ENCODE peak calls at places on chromosomes 4 and X, in ten cellular contexts. D is EL; I is stimulated activated CD8-positive, alpha-beta memory T cell treated with anti-CD3 and anti-CD28 coated beads, Interleukin-4, amount 100 ng/mL, for 1 hour; Z is stimulated activated CD4-positive, alpha-beta T cell treated with anti-CD3 and anti-CD28 coated beads, Interleukin-12 subunit alpha, Interleukin-12 subunit beta, amount 100 ng/mL, for 48 hours; S is activated CD4-positive, alpha-beta T cell treated with anti-CD3 and anti-CD28 coated beads, Interleukin-2, amount 50 U/mL, for 4 hours; O is SHP77; L is T-cell; K is CD4-positive, alpha-beta memory T cell; M is IMR-90; N is endothelial cell. R is an unnamed sample.

GRCh38 chr4:113539408-113539807 is 222.1 kb downstream of the CAMK2D start:
- DNase-seq in D (peak; percentile 80), I (no peak), Z (no peak), S (no peak), O (no peak), L (no peak), K (no peak), M (peak; percentile 91), N (no peak), R (no peak)

GRCh38 chr4:123037809-123038208 is 115.4 kb upstream of the NUDT6 start:
- DNase-seq in D (peak; percentile 69), I (no peak), Z (no peak), S (no peak), O (no peak), L (no peak), K (no peak), M (peak; percentile 54), N (no peak), R (no peak)

GRCh38 chrX:95056901-95057300 is 1382.9 kb downstream of the FAM133A start:
- DNase-seq in D (peak; percentile 47), I (no peak), Z (no peak), S (no peak), O (no peak), L (no peak), K (no peak), M (peak; percentile 4), N (no peak), R (no peak)

GRCh38 chrX:139203681-139204575 is 326.6 kb upstream of the F9 start:
- DNase-seq in D (peak; percentile 0), I (no peak), Z (no peak), S (no peak), O (no peak), L (no peak), K (no peak), M (no peak), N (peak; percentile 35), R (no peak)

GRCh38 chr4:184375027-184375426 is 99.3 kb downstream of the IRF2 start:
- DNase-seq in D (peak; percentile 37), I (no peak), Z (no peak), S (no peak), O (no peak), L (no peak), K (no peak), M (peak; percentile 38), N (no peak), R (no peak)

GRCh38 chr4:82560853-82561744 is 689 bp downstream of the TMEM150C start:
- DNase-seq in D (no peak), I (no peak), Z (no peak), S (no peak), O (no peak), L (no peak), K (no peak), M (no peak), N (peak; percentile 43), R (no peak)

GRCh38 chr4:38964942-38965775 is 67.0 kb downstream of the TMEM156 start:
- DNase-seq in D (no peak), I (no peak), Z (no peak), S (no peak), O (no peak), L (no peak), K (no peak), M (no peak), N (no peak), R (no peak)

GRCh38 chr4:133145758-133146157 is 3.3 kb upstream of the PCDH10 start:
- DNase-seq in D (no peak), I (no peak), Z (no peak), S (no peak), O (no peak), L (no peak), K (no peak), M (no peak), N (no peak), R (no peak)

GRCh38 chr4:138259801-138260200 is 17.7 kb upstream of the SLC7A11 start:
- DNase-seq in D (peak; percentile 61), I (no peak), Z (no peak), S (no peak), O (no peak), L (no peak), K (no peak), M (peak; percentile 64), N (no peak), R (no peak)

GRCh38 chrX:23945206-23945605 is 37.4 kb downstream of the CXorf58 start:
- DNase-seq in D (no peak), I (no peak), Z (no peak), S (no peak), O (no peak), L (no peak), K (no peak), M (no peak), N (no peak), R (no peak)

GRCh38 chr4:116520886-116521285 is 564.5 kb downstream of the TRAM1L1 start:
- DNase-seq in D (no peak), I (no peak), Z (no peak), S (no peak), O (no peak), L (no peak), K (no peak), M (no peak), N (no peak), R (no peak)

GRCh38 chr4:113077611-113078010 is 28.2 kb downstream of the ANK2 start:
- DNase-seq in D (no peak), I (no peak), Z (no peak), S (no peak), O (peak; percentile 30), L (no peak), K (no peak), M (no peak), N (no peak), R (no peak)

GRCh38 chrX:40061871-40062524 is 35.8 kb downstream of the BCOR start:
- DNase-seq in D (no peak), I (no peak), Z (no peak), S (no peak), O (no peak), L (no peak), K (no peak), M (no peak), N (no peak), R (no peak)

GRCh38 chr4:173535932-173536331 is 5.9 kb upstream of the HAND2 start:
- DNase-seq in D (no peak), I (no peak), Z (no peak), S (no peak), O (no peak), L (no peak), K (no peak), M (no peak), N (no peak), R (no peak)

GRCh38 chr4:55618546-55619143 is 17.5 kb downstream of the NMU start:
- DNase-seq in D (no peak), I (no peak), Z (no peak), S (no peak), O (no peak), L (no peak), K (no peak), M (no peak), N (no peak), R (no peak)

GRCh38 chr4:76956961-76957738 is 7.6 kb downstream of the SEPTIN11 start:
- DNase-seq in D (peak; percentile 21), I (no peak), Z (no peak), S (no peak), O (no peak), L (no peak), K (no peak), M (no peak), N (no peak), R (no peak)

GRCh38 chrX:78945186-78945912 is at the start of gene P2RY10:
- DNase-seq in D (no peak), I (no peak), Z (no peak), S (no peak), O (no peak), L (no peak), K (peak; percentile 70), M (no peak), N (no peak), R (peak; percentile 6)

GRCh38 chrX:150361070-150361776 is 1.9 kb upstream of the MAMLD1 start:
- DNase-seq in D (peak; percentile 29), I (no peak), Z (no peak), S (peak; percentile 16), O (no peak), L (no peak), K (peak; percentile 33), M (peak; percentile 26), N (peak; percentile 20), R (peak; percentile 5)

GRCh38 chr4:157300678-157301077 is 80.2 kb downstream of the GRIA2 start:
- DNase-seq in D (no peak), I (no peak), Z (no peak), S (no peak), O (no peak), L (no peak), K (no peak), M (no peak), N (no peak), R (no peak)

GRCh38 chr4:74311696-74312313 is 3.5 kb downstream of the EPGN start:
- DNase-seq in D (peak; percentile 63), I (no peak), Z (no peak), S (no peak), O (peak; percentile 52), L (no peak), K (peak; percentile 34), M (peak; percentile 62), N (peak; percentile 38), R (no peak)

GRCh38 chr4:27484216-27484615 is 623.6 kb downstream of the STIM2 start:
- DNase-seq in D (no peak), I (no peak), Z (no peak), S (no peak), O (no peak), L (no peak), K (no peak), M (no peak), N (no peak), R (no peak)

GRCh38 chrX:155865193-155865592 is 16.0 kb upstream of the VAMP7 start:
- DNase-seq in D (no peak), I (no peak), Z (no peak), S (no peak), O (no peak), L (no peak), K (no peak), M (no peak), N (no peak), R (no peak)

GRCh38 chrX:153361781-153362397 is 27.9 kb downstream of the ZNF275 start:
- DNase-seq in D (no peak), I (no peak), Z (no peak), S (no peak), O (no peak), L (no peak), K (no peak), M (no peak), N (no peak), R (no peak)

GRCh38 chr4:89152972-89153371 is 41.6 kb downstream of the TIGD2 start:
- DNase-seq in D (no peak), I (no peak), Z (no peak), S (no peak), O (no peak), L (no peak), K (no peak), M (no peak), N (no peak), R (no peak)

GRCh38 chr4:2059726-2060577 is 825 bp downstream of the NAT8L start:
- DNase-seq in D (peak; percentile 35), I (no peak), Z (no peak), S (no peak), O (no peak), L (no peak), K (no peak), M (no peak), N (no peak), R (no peak)

GRCh38 chr4:42519803-42520417 is 122.6 kb downstream of the SHISA3 start:
- DNase-seq in D (peak; percentile 37), I (no peak), Z (no peak), S (peak; percentile 9), O (peak; percentile 10), L (no peak), K (peak; percentile 40), M (peak; percentile 48), N (peak; percentile 69), R (peak; percentile 0)

GRCh38 chr4:152032722-152033131 is 271.9 kb upstream of the GATB start:
- DNase-seq in D (peak; percentile 57), I (no peak), Z (no peak), S (no peak), O (no peak), L (no peak), K (no peak), M (peak; percentile 88), N (no peak), R (no peak)

GRCh38 chr4:85477538-85477937 is 2.6 kb downstream of the ARHGAP24 start:
- DNase-seq in D (peak; percentile 43), I (no peak), Z (no peak), S (no peak), O (no peak), L (no peak), K (no peak), M (no peak), N (no peak), R (no peak)

R was measured in stimulated activated naive CD4-positive, alpha-beta T cell treated with Interleukin-2 at 50 U/mL for 16 hours.